ENCODE peak calls at places on chromosome 7, in four cellular contexts. V is mammary epithelial cell, F is IMR-90, N is caudate nucleus. D is an unnamed sample.

GRCh38 chr7:72805526-72806494 is 22.2 kb downstream of the TYW1B start:
- DNase-seq in V (peak), N (no peak), F (peak), D (no peak)

GRCh38 chr7:151068069-151068773 is 8.8 kb downstream of the SLC4A2 start:
- DNase-seq in N (no peak), F (peak), V (no peak), D (no peak)

GRCh38 chr7:11607676-11608075 is 224.3 kb downstream of the THSD7A start:
- DNase-seq in F (no peak), V (no peak), N (no peak), D (no peak)

GRCh38 chr7:27110163-27110976 is 7.9 kb upstream of the HOXA2 start:
- DNase-seq in N (no peak), F (peak), V (peak), D (no peak)

GRCh38 chr7:20220824-20221547 is 3.8 kb upstream of the MACC1 start:
- DNase-seq in N (no peak), V (peak), F (peak), D (no peak)

GRCh38 chr7:151435103-151435916 is 4.6 kb downstream of the CRYGN start:
- DNase-seq in F (no peak), V (no peak), N (no peak), D (no peak)

GRCh38 chr7:15558747-15559146 is 3.1 kb downstream of the AGMO start:
- DNase-seq in F (peak), N (no peak), V (no peak), D (no peak)

GRCh38 chr7:101905203-101905865 is 87.9 kb downstream of the CUX1 start:
- DNase-seq in F (peak), N (no peak), V (no peak), D (no peak)

GRCh38 chr7:76069238-76069638 is 21.3 kb downstream of the MDH2 start:
- DNase-seq in F (peak), N (no peak), V (peak), D (peak)

GRCh38 chr7:133695976-133696531 is 431.1 kb upstream of the LRGUK start:
- DNase-seq in V (no peak), F (no peak), N (no peak), D (no peak)
- H3K27ac ChIP-seq in V (no peak), F (no peak), N (no peak), D (no peak)

GRCh38 chr7:108440613-108441012 is 15.6 kb downstream of the NRCAM start:
- DNase-seq in V (no peak), F (no peak), N (no peak), D (no peak)
- H3K27ac ChIP-seq in V (no peak), F (no peak), N (no peak), D (no peak)

GRCh38 chr7:44884553-44885393 is 557 bp downstream of the PURB start:
- DNase-seq in N (peak), F (peak), V (peak), D (no peak)
- H3K27ac ChIP-seq in N (peak), F (peak), V (peak), D (peak)

DNA sequence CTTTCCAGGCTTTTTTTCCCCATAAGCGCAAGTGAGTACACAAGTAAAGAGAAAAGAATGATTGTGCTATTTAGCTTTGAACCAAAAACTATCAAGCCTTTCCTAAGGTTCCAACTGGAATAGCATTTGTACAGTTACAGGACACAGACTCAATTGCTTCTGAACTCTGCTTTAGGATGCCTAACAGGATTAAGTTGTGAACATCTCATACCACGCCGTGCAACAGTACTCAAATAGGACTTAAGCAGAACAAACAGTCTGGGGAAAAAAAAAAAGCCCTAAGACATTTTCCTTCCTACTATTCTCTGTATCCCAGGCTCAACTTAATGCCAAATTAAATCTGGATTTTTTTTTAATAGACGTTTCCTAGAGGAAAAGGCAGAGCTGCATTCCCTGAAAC is 68.4 kb downstream of the CALD1 start:
- DNase-seq in V (no peak), N (no peak), F (no peak), D (no peak)
- H3K27ac ChIP-seq in V (no peak), N (no peak), F (no peak), D (no peak)

GRCh38 chr7:37585064-37585463 is 98.5 kb upstream of the GPR141 start:
- DNase-seq in F (no peak), V (no peak), N (no peak), D (no peak)
- H3K27ac ChIP-seq in F (no peak), V (no peak), N (no peak), D (no peak)

DNA sequence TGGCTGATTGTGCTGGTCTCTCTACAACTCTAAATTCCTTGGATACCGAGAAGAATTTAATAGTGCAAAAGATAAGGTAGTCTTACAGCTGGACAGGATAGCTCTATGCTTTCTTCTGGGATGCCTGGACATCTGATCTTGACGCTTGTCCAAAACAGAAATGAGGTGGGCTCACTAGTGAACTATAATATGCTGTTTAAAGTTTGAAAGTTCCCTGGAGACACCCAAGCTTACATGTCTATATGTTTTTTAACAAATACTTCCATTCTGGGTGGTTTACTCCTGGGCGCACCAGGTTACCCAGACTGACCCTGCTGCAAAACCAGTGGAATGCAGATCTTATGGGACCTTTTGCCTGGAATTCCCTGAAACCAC is 702.1 kb upstream of the COBL start:
- DNase-seq in V (no peak), F (no peak), N (no peak), D (no peak)
- H3K27ac ChIP-seq in V (no peak), F (no peak), N (no peak), D (no peak)

D was measured in epithelial cell of prostate.